ENCODE peak calls at places on chromosome 16, in eight cellular contexts. P is sigmoid colon, B is vagina, R is breast epithelium, O is Peyer's patch, K is gastrocnemius medialis, S is HepG2, G is testis. M is an unnamed sample.

GRCh38 chr16:20952144-20952797 is 51.7 kb downstream of the LYRM1 start:
- DNase-seq in O (no peak), G (no peak), K (no peak), R (no peak), S (no peak), B (no peak), P (no peak), M (no peak)

GRCh38 chr16:67039260-67040020 is 10.5 kb downstream of the CBFB start:
- DNase-seq in R (no peak), S (no peak), G (no peak), K (no peak), P (no peak), B (no peak), O (no peak), M (no peak)

GRCh38 chr16:50273888-50274770 is 7.8 kb downstream of the ADCY7 start:
- DNase-seq in K (peak; percentile 14), O (peak; percentile 51), B (no peak), G (no peak), P (no peak), S (no peak), R (no peak), M (peak; percentile 21)

GRCh38 chr16:48295493-48296281 is 48.3 kb upstream of the ABCC11 start:
- DNase-seq in G (no peak), P (no peak), R (no peak), K (no peak), O (no peak), S (no peak), B (no peak), M (no peak)

GRCh38 chr16:78596348-78596995 is 497.0 kb downstream of the WWOX start:
- DNase-seq in O (no peak), K (no peak), R (no peak), G (no peak), B (peak; percentile 85), S (no peak), P (no peak), M (no peak)

GRCh38 chr16:57998484-57998883 is 2.0 kb downstream of the ZNF319 start:
- DNase-seq in R (no peak), S (no peak), K (peak; percentile 16), P (no peak), G (no peak), O (peak; percentile 62), B (no peak), M (no peak)

GRCh38 chr16:66508261-66508913 is 41.5 kb downstream of the TK2 start:
- DNase-seq in P (peak; percentile 30), R (peak; percentile 53), B (no peak), G (no peak), S (no peak), O (peak; percentile 20), K (peak; percentile 11), M (peak; percentile 10)

GRCh38 chr16:76900285-76901263 is 290.4 kb upstream of the MON1B start:
- DNase-seq in O (no peak), P (no peak), K (no peak), S (no peak), R (no peak), B (no peak), G (no peak), M (no peak)

GRCh38 chr16:28168991-28169554 is 42.7 kb downstream of the XPO6 start:
- DNase-seq in R (no peak), O (no peak), K (no peak), G (no peak), P (no peak), B (no peak), S (no peak), M (no peak)

GRCh38 chr16:19860146-19861030 is 24.3 kb downstream of the GPRC5B start:
- DNase-seq in K (no peak), O (no peak), B (no peak), P (peak; percentile 19), R (no peak), G (no peak), S (no peak), M (no peak)

GRCh38 chr16:86718118-86718517 is 139.8 kb downstream of the FOXL1 start:
- DNase-seq in S (no peak), B (no peak), P (no peak), O (no peak), R (no peak), K (no peak), G (peak; percentile 33), M (no peak)

GRCh38 chr16:10971560-10971961 is 27.2 kb downstream of the CLEC16A start:
- DNase-seq in P (peak; percentile 76), S (peak; percentile 70), B (no peak), G (peak; percentile 69), K (peak; percentile 47), O (no peak), R (no peak), M (peak; percentile 70)

GRCh38 chr16:203246-203645 is 23.0 kb downstream of the HBQ1 start:
- DNase-seq in K (no peak), O (no peak), S (no peak), R (no peak), B (no peak), P (no peak), G (no peak), M (no peak)

GRCh38 chr16:69132424-69133252 is at the start of the genes CHTF8 and UTP4:
- DNase-seq in P (peak; percentile 93), R (peak; percentile 86), O (peak; percentile 92), B (no peak), G (peak; percentile 92), S (peak; percentile 79), K (peak; percentile 82), M (peak; percentile 85)

GRCh38 chr16:75225092-75225491 is 6.3 kb downstream of the CTRB1 start:
- DNase-seq in G (no peak), R (no peak), P (no peak), O (no peak), K (no peak), B (no peak), S (no peak), M (no peak)
- TF ChIP-seq POLR2A in G (no peak), R (no peak), P (no peak), O (no peak), K (no peak), B (no peak), S (no peak), M (no peak)

GRCh38 chr16:4682084-4682581 is 11.2 kb upstream of the NUDT16L1 start:
- DNase-seq in K (no peak), R (no peak), P (no peak), O (peak; percentile 45), B (no peak), G (no peak), S (no peak), M (no peak)

GRCh38 chr16:4679854-4680636 is 13.3 kb upstream of the NUDT16L1 start:
- DNase-seq in S (no peak), O (peak; percentile 83), G (peak; percentile 59), R (peak; percentile 89), P (peak; percentile 87), B (no peak), K (peak; percentile 57), M (peak; percentile 87)

GRCh38 chr16:4679156-4679853 is 14.1 kb upstream of the NUDT16L1 start:
- DNase-seq in O (peak; percentile 85), R (peak; percentile 66), S (peak; percentile 18), K (peak; percentile 34), P (no peak), B (no peak), G (no peak), M (peak; percentile 75)

GRCh38 chr16:4681471-4682083 is 11.8 kb upstream of the NUDT16L1 start:
- DNase-seq in B (no peak), O (peak; percentile 45), P (no peak), R (no peak), S (no peak), G (no peak), K (peak; percentile 13), M (no peak)

GRCh38 chr16:4680673-4681470 is 12.5 kb upstream of the NUDT16L1 start:
- DNase-seq in B (no peak), S (no peak), O (peak; percentile 53), P (no peak), R (no peak), K (peak; percentile 14), G (no peak), M (no peak)
- H3K4me3 ChIP-seq in B (peak overlapping the region; percentile 35), S (no peak overlapping the region), O (no peak overlapping the region), P (no peak overlapping the region), R (peak overlapping the region; percentile 74), K (peak overlapping the region; percentile 14), G (no peak overlapping the region), M (peak overlapping the region; percentile 31)

DNA sequence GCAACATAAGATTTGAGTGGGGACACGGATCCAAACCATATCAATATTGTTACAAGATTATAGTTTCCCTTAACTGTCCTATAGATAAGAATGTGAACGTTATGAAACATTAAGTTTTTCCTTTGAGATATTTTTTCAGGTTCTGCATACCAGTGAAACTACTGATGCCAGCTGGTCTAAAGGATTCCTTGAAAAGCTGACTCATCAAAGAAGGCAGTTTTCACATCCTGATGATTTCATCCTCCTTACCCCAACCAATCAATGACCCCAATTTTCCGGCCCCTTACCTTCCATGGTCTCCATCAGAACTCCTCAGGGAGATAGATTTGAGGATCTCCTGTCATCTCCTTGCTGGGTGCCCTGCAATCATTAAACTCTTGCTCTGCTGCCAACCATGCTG is 64.1 kb upstream of the HS3ST4 start:
- DNase-seq in B (no peak), R (no peak), S (no peak), G (no peak), P (no peak), K (no peak), O (no peak), M (no peak)
- H3K27ac ChIP-seq in B (no peak overlapping the region), R (no peak overlapping the region), S (no peak overlapping the region), G (no peak overlapping the region), P (no peak overlapping the region), K (no peak overlapping the region), O (no peak overlapping the region), M (no peak overlapping the region)

GRCh38 chr16:1379863-1380174 is 28.1 kb downstream of the GNPTG start:
- DNase-seq in O (no peak), R (no peak), G (no peak), K (no peak), P (no peak), B (no peak), S (peak; percentile 32), M (no peak)

GRCh38 chr16:1377406-1378010 is 25.8 kb downstream of the GNPTG start:
- DNase-seq in P (no peak), S (no peak), K (no peak), B (no peak), O (no peak), G (no peak), R (no peak), M (no peak)

GRCh38 chr16:1379054-1379862 is 27.5 kb downstream of the GNPTG start:
- DNase-seq in K (peak; percentile 96), G (peak; percentile 84), O (peak; percentile 82), B (no peak), S (peak; percentile 60), P (peak; percentile 86), R (peak; percentile 86), M (peak; percentile 77)

GRCh38 chr16:1378804-1379053 is 27.0 kb downstream of the GNPTG start:
- DNase-seq in G (no peak), R (no peak), S (no peak), K (no peak), P (no peak), B (no peak), O (no peak), M (no peak)

DNA sequence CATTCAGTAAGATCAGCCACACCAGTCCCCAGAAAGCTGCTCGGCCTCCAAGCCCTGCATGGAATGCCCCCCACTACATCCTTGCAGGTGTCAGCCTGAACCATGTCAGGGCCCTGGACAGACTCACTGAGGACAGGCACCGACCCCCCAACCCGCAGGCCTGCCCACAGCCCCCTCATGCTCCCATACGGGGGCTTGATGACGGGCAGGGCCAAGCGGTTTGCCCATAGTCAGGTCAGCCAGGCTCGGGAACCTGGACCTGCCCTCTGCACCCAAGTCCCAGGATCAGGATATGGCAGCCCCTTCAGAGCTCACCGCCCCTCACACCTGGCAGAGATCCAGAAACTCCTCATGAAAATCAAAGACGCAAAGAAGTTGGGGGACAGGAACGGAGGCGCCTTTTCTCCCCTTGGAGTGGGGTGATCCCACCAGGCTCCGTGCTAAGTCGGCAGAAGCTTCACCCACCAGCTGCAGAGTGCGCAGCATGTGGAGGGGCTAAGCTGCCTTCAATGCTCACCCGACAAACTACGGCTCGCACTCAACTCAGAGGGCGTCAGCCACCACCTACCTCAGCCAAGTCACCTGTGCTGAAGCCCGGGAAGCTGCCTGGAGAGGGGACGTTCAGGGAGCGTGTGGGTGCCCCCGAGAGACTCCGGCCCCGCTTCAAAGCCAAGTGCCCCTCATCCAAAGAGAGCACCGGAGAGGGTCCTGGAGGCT is 26.5 kb downstream of the GNPTG start:
- DNase-seq in P (no peak), G (no peak), B (no peak), K (no peak), O (no peak), S (no peak), R (no peak), M (no peak)
- TF ChIP-seq POLR2A in P (no peak), G (no peak), B (no peak), K (no peak), O (no peak), S (no peak), R (no peak), M (no peak)

M was measured in ovary.